ENCODE peak calls at places on chromosomes 2 and 18, in nine cellular contexts. B is gastrocnemius medialis, A is HepG2, I is H1, H is heart left ventricle, N is IMR-90, D is tibial nerve, O is uterus, C is right lobe of liver. M is an unnamed sample. For H3K4me1, the result is how much of the 10 kb centered on the place peaks cover.

GRCh38 chr18:44897445-44898215 is 216.9 kb downstream of the SETBP1 start:
- DNase-seq in O (no peak), A (no peak), D (no peak), N (no peak), H (no peak), I (no peak), B (no peak), C (no peak), M (peak)

GRCh38 chr18:74589021-74589420 is 8.6 kb upstream of the ZNF407 start:
- DNase-seq in I (no peak), N (no peak), H (no peak), B (no peak), O (no peak), D (no peak), A (no peak), C (no peak), M (no peak)

GRCh38 chr2:240628507-240629418 is 3.5 kb downstream of the GPR35 start:
- DNase-seq in B (peak), D (no peak), I (no peak), H (peak), A (no peak), N (no peak), O (peak), C (peak), M (no peak)

GRCh38 chr2:111168528-111168929 is 47.8 kb downstream of the BCL2L11 start:
- DNase-seq in N (peak), I (no peak), H (no peak), C (no peak), A (no peak), O (no peak), B (peak), D (no peak), M (peak)

GRCh38 chr2:236352761-236353593 is 88.8 kb upstream of the ASB18 start:
- DNase-seq in A (no peak), H (no peak), I (no peak), B (no peak), O (no peak), C (no peak), N (peak), D (no peak), M (no peak)

GRCh38 chr2:216286616-216287231 is 85.6 kb downstream of the MARCHF4 start:
- DNase-seq in H (no peak), C (no peak), B (no peak), D (no peak), O (no peak), I (no peak), A (no peak), N (no peak), M (no peak)

GRCh38 chr2:234550056-234550455 is 53.2 kb upstream of the ARL4C start:
- DNase-seq in C (no peak), A (no peak), B (no peak), I (no peak), O (no peak), D (no peak), N (no peak), H (no peak), M (no peak)

GRCh38 chr2:44075536-44075935 is 79.7 kb upstream of the LRPPRC start:
- DNase-seq in A (peak), D (no peak), C (peak), B (peak), H (no peak), O (no peak), N (peak), I (no peak), M (no peak)

GRCh38 chr2:197073701-197074433 is 147.4 kb upstream of the PGAP1 start:
- DNase-seq in H (peak), A (no peak), I (no peak), O (no peak), C (peak), N (no peak), B (peak), D (peak), M (no peak)

GRCh38 chr2:59217360-59217759 is 976.2 kb upstream of the FANCL start:
- DNase-seq in N (no peak), B (no peak), H (no peak), O (no peak), I (no peak), D (no peak), C (no peak), A (no peak), M (no peak)

GRCh38 chr2:41701231-41701630 is 346.6 kb upstream of the PKDCC start:
- DNase-seq in B (no peak), N (no peak), A (no peak), H (no peak), I (no peak), C (no peak), O (no peak), D (no peak), M (no peak)

GRCh38 chr18:10559566-10560456 is 34.0 kb downstream of the NAPG start:
- DNase-seq in D (no peak), A (no peak), B (no peak), O (no peak), N (peak), I (no peak), C (no peak), H (no peak), M (no peak)

GRCh38 chr2:29528891-29529520 is 392.4 kb downstream of the ALK start:
- DNase-seq in O (no peak), H (peak), C (no peak), N (peak), A (no peak), D (no peak), I (no peak), B (peak), M (peak)

GRCh38 chr2:161170917-161171594 is 10.8 kb downstream of the TANK start:
- DNase-seq in H (no peak), A (peak), B (no peak), D (no peak), O (no peak), N (no peak), I (no peak), C (no peak), M (no peak)

GRCh38 chr2:161170377-161170776 is 10.1 kb downstream of the TANK start:
- DNase-seq in O (no peak), B (no peak), H (no peak), N (peak), D (no peak), I (no peak), A (no peak), C (no peak), M (no peak)

GRCh38 chr2:161173541-161174194 is 13.4 kb downstream of the TANK start:
- DNase-seq in N (no peak), D (no peak), A (no peak), C (no peak), O (no peak), H (no peak), B (no peak), I (no peak), M (no peak)

GRCh38 chr2:161172901-161173540 is 12.8 kb downstream of the TANK start:
- DNase-seq in H (no peak), C (no peak), D (no peak), B (no peak), I (no peak), O (no peak), N (no peak), A (no peak), M (no peak)

DNA sequence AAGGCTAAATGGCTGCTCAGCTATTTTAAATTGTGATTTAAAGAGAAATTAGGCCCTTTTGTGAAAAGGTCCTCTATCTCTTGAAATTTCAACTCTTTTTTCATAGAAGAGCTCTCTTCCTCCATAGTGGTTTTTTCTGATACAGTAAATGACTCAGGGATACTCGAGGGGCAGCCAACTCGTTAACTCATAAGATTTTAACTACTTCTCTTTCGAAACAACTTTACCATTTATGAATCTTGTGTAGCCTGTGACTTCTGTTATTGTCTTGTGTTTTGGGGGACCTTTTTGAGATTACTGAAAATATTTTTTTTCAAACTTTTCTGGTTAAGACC is 11.3 kb downstream of the TANK start:
- DNase-seq in H (no peak), B (no peak), D (no peak), I (no peak), A (no peak), C (no peak), N (no peak), O (no peak), M (no peak)
- H3K4me1 ChIP-seq in H (half or more), B (under half), D (under half), I (under half), A (half or more), C (under half), N (under half), O (under half), M (under half)

DNA sequence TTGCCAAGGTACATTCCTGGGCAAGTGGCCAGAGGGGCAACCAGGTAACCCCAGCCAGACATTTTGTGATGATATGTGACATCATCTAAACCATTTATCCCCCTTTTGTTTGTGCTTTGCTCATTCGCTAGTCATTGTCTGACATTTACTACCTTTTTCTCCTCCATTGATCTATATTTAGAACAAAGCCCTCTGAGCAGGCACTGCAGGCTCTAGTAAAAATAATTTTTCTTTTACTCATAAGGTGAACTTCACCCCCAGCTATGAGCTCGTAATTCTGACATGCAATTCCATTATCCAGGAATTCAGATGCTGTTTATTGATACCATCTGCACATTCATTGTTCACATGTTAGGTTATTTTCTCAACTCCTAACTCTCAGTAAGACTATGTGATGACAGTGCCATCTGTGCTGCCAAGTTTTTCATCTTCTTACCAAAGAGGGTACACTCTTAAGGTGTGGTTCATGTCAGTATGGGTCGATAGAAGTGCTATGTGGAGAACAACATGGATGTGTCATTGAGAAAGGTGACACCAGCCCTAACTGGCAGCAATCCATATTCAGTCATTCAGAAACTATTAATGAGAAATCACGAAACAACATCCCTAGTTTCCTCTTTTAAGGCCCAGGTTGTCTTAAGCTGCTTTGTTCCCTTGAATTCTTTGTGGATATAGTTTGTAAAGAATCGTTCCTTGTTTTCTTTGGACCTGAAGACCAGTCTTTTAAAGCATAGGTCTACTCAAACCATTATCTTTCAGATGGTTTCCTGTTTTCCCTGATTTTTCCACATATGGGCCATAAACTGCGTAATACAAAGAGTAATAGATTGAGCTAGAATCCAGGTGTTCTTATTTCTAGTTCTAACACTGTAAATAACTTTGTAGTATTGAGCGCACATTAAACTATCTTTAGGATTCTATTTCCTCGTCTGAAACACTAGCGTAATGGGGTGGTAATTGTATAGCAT is 978.1 kb upstream of the CDH2 start:
- DNase-seq in C (no peak), H (no peak), O (no peak), B (no peak), N (peak), D (no peak), I (no peak), A (no peak), M (peak)
- TF ChIP-seq POLR2A in C (no peak), H (no peak), O (no peak), B (no peak), N (no peak), D (no peak), I (no peak), A (no peak), M (no peak)

DNA sequence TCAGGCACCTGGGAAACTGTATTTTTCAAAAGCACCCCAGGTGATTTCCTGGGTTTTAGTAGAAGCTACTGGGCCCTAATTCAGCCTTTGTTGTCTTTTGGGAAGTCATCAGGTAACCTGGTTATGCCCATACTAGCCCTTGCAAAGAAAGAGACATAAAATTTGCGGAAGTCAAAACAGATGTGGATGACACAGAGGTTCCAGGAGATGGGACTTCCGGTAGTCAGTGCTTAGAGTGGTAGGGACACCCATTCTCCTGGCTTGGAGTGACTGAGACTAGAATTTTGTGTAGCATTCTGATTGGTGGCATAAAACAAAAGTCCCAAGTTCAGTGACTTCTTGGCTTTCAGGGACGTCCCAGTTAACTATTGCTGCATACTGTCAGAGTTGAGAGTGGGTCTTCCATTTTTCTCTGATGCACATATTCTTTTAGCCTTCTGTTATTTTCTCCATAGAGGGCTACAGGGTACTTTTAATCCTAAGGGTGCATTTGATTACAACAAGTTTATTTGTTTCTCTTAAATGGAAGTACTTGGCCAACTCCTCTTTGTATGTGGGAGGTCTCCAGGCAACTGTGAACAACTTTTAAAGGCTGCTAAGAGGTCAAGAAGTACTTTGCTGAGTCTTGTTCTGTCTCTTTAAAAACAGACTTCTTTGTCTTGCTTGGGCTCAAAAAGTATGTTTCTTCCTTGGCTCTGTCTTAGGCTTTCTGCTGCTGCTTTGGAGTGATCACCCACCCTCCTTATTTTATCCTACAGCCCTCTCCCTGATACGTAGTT is 8.8 kb downstream of the NAB1 start:
- DNase-seq in H (no peak), B (no peak), N (no peak), C (no peak), O (no peak), I (no peak), A (no peak), D (no peak), M (no peak)
- H3K4me1 ChIP-seq in H (half or more), B (under half), N (under half), C (under half), O (under half), I (under half), A (under half), D (under half), M (under half)

GRCh38 chr2:38598991-38599295 is 3.8 kb downstream of the HNRNPLL start:
- DNase-seq in D (no peak), N (peak), H (no peak), I (no peak), C (no peak), B (no peak), A (peak), O (no peak), M (no peak)

GRCh38 chr2:38599706-38600105 is 3.0 kb downstream of the HNRNPLL start:
- DNase-seq in N (no peak), B (no peak), D (no peak), A (peak), O (no peak), I (no peak), H (no peak), C (no peak), M (no peak)

GRCh38 chr2:38601061-38601460 is 1.7 kb downstream of the HNRNPLL start:
- DNase-seq in D (no peak), B (no peak), A (no peak), C (no peak), O (no peak), I (no peak), N (no peak), H (no peak), M (no peak)

GRCh38 chr2:38601463-38602135 is 1.1 kb downstream of the HNRNPLL start:
- DNase-seq in O (no peak), A (peak), N (peak), I (no peak), B (no peak), C (no peak), D (no peak), H (no peak), M (no peak)

DNA sequence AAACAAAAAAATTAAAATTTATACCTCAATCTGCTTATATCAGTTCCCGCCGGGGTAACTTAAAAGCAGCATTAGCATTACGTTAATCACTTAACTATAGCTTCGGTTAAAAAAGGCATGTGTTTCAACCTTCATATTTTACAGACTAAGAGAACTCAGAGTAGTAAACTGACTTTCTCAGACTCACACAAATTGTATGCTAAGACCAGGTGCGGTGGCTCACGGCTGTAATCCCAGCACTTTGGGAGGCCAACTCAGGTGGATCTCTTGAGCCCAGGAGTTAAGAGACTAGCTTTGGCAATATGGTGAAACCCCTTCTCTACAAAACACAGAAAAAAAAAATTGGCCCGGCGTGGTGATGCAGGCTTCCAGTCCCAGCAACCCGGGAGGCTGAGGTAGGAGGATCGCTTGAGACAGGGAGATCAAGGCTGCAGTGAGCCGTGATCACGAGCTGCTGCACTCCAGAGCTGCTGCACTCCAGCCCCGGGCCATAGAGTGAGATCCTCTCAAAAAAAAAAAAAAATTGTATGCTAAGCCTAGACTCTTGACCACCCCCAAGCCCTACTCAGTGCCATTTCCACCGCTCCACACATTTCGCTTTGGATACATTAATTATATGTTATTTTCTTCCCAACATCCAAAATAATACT is 2.4 kb downstream of the HNRNPLL start:
- DNase-seq in O (no peak), H (no peak), B (peak), D (no peak), N (no peak), A (peak), I (no peak), C (no peak), M (peak)
- TF ChIP-seq POLR2A in O (no peak), H (no peak), B (no peak), D (no peak), N (no peak), A (no peak), I (no peak), C (no peak), M (no peak)

GRCh38 chr2:144455979-144456378 is 63.9 kb downstream of the ZEB2 start:
- DNase-seq in C (no peak), A (no peak), I (no peak), B (no peak), D (no peak), O (no peak), N (no peak), H (no peak), M (no peak)
- H3K4me1 ChIP-seq in C (under half), A (under half), I (under half), B (under half), D (under half), O (under half), N (under half), H (half or more), M (under half)